ENCODE peak calls at places on chromosomes 13 and 19, in ten cellular contexts. B, E, U, L, D, V, S, T, Q and J are unnamed samples.

GRCh38 chr13:44219808-44220544 is 153.6 kb upstream of the SERP2 start:
- DNase-seq in B (no peak), E (no peak), U (no peak), L (no peak), D (no peak), V (peak; percentile 58), S (no peak), T (no peak), Q (no peak), J (no peak)

GRCh38 chr13:51097353-51098043 is 13.6 kb downstream of the C13orf42 start:
- DNase-seq in B (no peak), E (no peak), U (no peak), L (no peak), D (no peak), V (no peak), S (no peak), T (no peak), Q (no peak), J (no peak)

GRCh38 chr13:33186851-33187250 is 98.7 kb downstream of the STARD13 start:
- DNase-seq in B (no peak), E (no peak), U (no peak), L (no peak), D (no peak), V (no peak), S (no peak), T (no peak), Q (no peak), J (no peak)

GRCh38 chr19:13938361-13939027 is at the start of gene PODNL1:
- DNase-seq in B (no peak), E (no peak), U (peak; percentile 44), L (no peak), D (no peak), V (no peak), S (no peak), T (no peak), Q (no peak), J (no peak)

GRCh38 chr13:28046981-28047380 is 53.4 kb downstream of the FLT3 start:
- DNase-seq in B (no peak), E (no peak), U (no peak), L (no peak), D (no peak), V (peak; percentile 26), S (no peak), T (no peak), Q (no peak), J (no peak)

GRCh38 chr13:74250738-74251190 is 116.6 kb upstream of the KLF12 start:
- DNase-seq in B (no peak), E (no peak), U (no peak), L (no peak), D (no peak), V (no peak), S (no peak), T (no peak), Q (no peak), J (no peak)

GRCh38 chr13:74226791-74227475 is 92.7 kb upstream of the KLF12 start:
- DNase-seq in B (no peak), E (no peak), U (no peak), L (no peak), D (no peak), V (no peak), S (no peak), T (no peak), Q (no peak), J (no peak)

GRCh38 chr13:33571618-33572017 is 246.3 kb upstream of the RFC3 start:
- DNase-seq in B (no peak), E (no peak), U (no peak), L (no peak), D (no peak), V (no peak), S (no peak), T (no peak), Q (no peak), J (peak; percentile 17)

GRCh38 chr19:1470864-1471513 is 8.0 kb downstream of the C19orf25 start:
- DNase-seq in B (no peak), E (no peak), U (no peak), L (no peak), D (no peak), V (no peak), S (no peak), T (no peak), Q (no peak), J (no peak)

GRCh38 chr19:1469936-1470863 is 8.8 kb downstream of the C19orf25 start:
- DNase-seq in B (no peak), E (no peak), U (no peak), L (peak; percentile 54), D (no peak), V (no peak), S (peak; percentile 74), T (no peak), Q (peak; percentile 42), J (peak; percentile 74)

GRCh38 chr19:1473056-1473400 is 6.0 kb downstream of the C19orf25 start:
- DNase-seq in B (no peak), E (no peak), U (no peak), L (no peak), D (no peak), V (no peak), S (no peak), T (no peak), Q (no peak), J (no peak)

GRCh38 chr19:1472227-1473055 is 6.6 kb downstream of the C19orf25 start:
- DNase-seq in B (no peak), E (no peak), U (no peak), L (no peak), D (no peak), V (no peak), S (no peak), T (no peak), Q (no peak), J (no peak)

GRCh38 chr19:1471514-1472107 is 7.4 kb downstream of the C19orf25 start:
- DNase-seq in B (no peak), E (no peak), U (no peak), L (no peak), D (no peak), V (no peak), S (no peak), T (no peak), Q (no peak), J (no peak)
- TF ChIP-seq CTCF in B (no peak), E (peak; percentile 28), U (no peak), L (no peak), D (no peak), V (no peak), S (no peak), T (peak; percentile 34), Q (peak; percentile 37), J (no peak)

GRCh38 chr19:53365899-53366493 is 491 bp downstream of the ZNF525 start:
- DNase-seq in B (no peak), E (peak; percentile 6), U (peak; percentile 29), L (no peak), D (peak; percentile 27), V (no peak), S (no peak), T (no peak), Q (no peak), J (peak; percentile 24)

DNA sequence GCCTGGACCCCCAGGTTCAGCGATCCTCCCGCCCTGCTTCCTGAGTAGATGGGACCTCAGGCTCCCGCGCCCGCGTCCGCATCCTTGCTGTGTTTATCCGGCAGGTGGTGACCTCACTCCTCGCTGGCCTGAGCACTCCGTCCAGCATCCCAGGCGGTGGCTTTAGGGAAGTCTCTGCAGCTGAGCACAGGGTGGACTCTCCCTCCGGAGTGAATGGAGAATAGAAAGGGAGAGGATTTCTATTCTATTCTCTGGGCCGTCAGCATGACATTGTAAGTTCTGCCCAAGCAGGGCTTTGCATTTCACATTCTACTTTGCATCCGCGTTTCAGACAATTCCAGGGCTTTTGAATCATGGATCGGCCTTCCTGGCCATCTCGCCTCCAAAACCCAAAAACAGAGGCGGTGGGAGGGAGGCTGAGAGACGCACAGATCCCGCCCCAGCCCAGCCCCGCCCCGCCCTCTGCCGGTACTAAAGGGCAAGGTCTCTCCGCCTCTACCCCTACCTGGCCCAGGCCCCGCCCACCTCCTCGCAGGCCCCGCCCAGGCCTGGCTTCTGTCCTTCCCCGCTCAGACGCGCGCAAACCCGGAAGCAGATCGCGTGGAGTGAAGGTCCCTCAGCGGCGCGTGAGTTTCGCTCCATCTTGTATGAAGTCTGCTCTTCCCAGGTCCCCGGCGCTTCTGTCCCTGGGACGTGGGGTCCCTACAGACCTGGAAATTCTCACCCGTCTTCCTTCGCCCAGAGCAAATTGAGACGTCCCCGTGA is at the start of gene ZNF525:
- DNase-seq in B (peak; percentile 94), E (peak; percentile 72), U (peak; percentile 93), L (peak; percentile 83), D (peak; percentile 80), V (peak; percentile 63), S (peak; percentile 99), T (peak; percentile 95), Q (peak; percentile 75), J (peak; percentile 96)
- TF ChIP-seq CTCF in B (no peak), E (peak; percentile 48), U (no peak), L (no peak), D (peak; percentile 55), V (no peak), S (peak; percentile 63), T (peak; percentile 61), Q (peak; percentile 18), J (no peak)

DNA sequence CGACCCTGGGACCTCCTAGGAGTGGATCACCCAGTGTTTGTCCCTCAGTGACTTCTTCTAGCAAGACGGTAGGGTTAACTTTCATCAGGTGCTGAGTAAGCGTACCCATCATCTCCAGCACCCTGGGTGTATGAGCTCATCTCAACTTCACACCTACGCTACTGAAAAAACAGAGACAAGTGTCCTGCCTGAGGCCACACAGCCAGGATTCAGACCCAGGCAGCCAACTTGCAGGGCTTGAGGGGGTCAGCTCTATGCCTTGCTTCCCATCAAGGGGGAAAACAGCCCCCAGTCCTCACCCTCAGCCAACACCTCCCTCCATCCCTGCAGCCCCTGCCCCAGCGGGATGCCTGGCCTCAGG is 4.6 kb downstream of the TLE2 start:
- DNase-seq in B (no peak), E (no peak), U (no peak), L (no peak), D (no peak), V (no peak), S (no peak), T (no peak), Q (no peak), J (no peak)
- TF ChIP-seq CTCF in B (no peak), E (no peak), U (no peak), L (no peak), D (no peak), V (no peak), S (no peak), T (no peak), Q (no peak), J (no peak)

GRCh38 chr13:52736891-52737290 is 2.7 kb downstream of the CNMD start:
- DNase-seq in B (no peak), E (no peak), U (no peak), L (no peak), D (no peak), V (no peak), S (no peak), T (no peak), Q (no peak), J (no peak)

GRCh38 chr13:52738719-52739467 is 727 bp downstream of the CNMD start:
- DNase-seq in B (no peak), E (peak; percentile 57), U (no peak), L (peak; percentile 18), D (peak; percentile 64), V (no peak), S (peak; percentile 26), T (no peak), Q (no peak), J (peak; percentile 75)

GRCh38 chr13:52737900-52738299 is 1.7 kb downstream of the CNMD start:
- DNase-seq in B (no peak), E (no peak), U (no peak), L (no peak), D (no peak), V (no peak), S (no peak), T (no peak), Q (no peak), J (no peak)

GRCh38 chr13:52739468-52740071 is at the start of gene CNMD:
- DNase-seq in B (no peak), E (no peak), U (no peak), L (no peak), D (peak; percentile 8), V (no peak), S (no peak), T (no peak), Q (no peak), J (no peak)

DNA sequence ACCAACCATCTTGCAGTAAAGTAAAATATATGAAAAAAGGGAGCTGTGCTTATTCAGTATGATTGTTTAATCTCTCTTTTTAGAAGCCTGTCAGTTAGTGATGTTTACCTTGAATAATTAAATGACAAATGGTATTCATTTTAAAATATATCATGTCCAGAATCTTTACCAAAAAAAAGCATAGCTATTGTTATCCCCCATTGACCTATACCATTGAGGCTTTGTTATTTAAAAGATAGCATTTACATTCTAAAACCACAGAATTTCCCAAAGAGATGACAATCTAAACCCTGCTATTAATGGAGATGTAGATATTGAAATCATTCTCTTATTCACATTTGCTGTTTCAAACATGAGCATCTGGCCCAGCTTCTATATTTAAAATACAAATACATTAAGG is 2.2 kb downstream of the CNMD start:
- DNase-seq in B (no peak), E (no peak), U (no peak), L (no peak), D (no peak), V (no peak), S (no peak), T (no peak), Q (no peak), J (no peak)
- TF ChIP-seq CTCF in B (no peak), E (no peak), U (no peak), L (no peak), D (no peak), V (no peak), S (no peak), T (no peak), Q (no peak), J (no peak)